ENCODE peak calls at places on chromosomes 4 and X, in eight cellular contexts. One of them, this sample, is unnamed.

GRCh38 chrX:68865300-68865699 is 36.5 kb downstream of the EFNB1 start:
- DNase-seq in AG09309: no peak
- DNase-seq in NCI-H510A: no peak
- DNase-seq in tibial nerve: no peak
- DNase-seq in hypothalamus: no peak
- DNase-seq in mesothelial cell of epicardium: no peak
- DNase-seq in activated CD8-positive, alpha-beta memory T cell treated with anti-CD3 and anti-CD28 coated beads for 4 hours: no peak
- DNase-seq in pancreas: no peak
- DNase-seq in this sample: no peak

GRCh38 chr4:112288455-112288854 is 2.8 kb upstream of the TIFA start:
- DNase-seq in hypothalamus: no peak
- DNase-seq in AG09309: no peak
- DNase-seq in pancreas: no peak
- DNase-seq in NCI-H510A: no peak
- DNase-seq in mesothelial cell of epicardium: no peak
- DNase-seq in tibial nerve: no peak
- DNase-seq in activated CD8-positive, alpha-beta memory T cell treated with anti-CD3 and anti-CD28 coated beads for 4 hours: no peak
- DNase-seq in this sample: no peak

GRCh38 chr4:18291981-18292380 is 270.4 kb upstream of the LCORL start:
- DNase-seq in pancreas: no peak
- DNase-seq in mesothelial cell of epicardium: no peak
- DNase-seq in hypothalamus: no peak
- DNase-seq in AG09309: no peak
- DNase-seq in activated CD8-positive, alpha-beta memory T cell treated with anti-CD3 and anti-CD28 coated beads for 4 hours: no peak
- DNase-seq in tibial nerve: no peak
- DNase-seq in NCI-H510A: no peak
- DNase-seq in this sample: no peak

GRCh38 chrX:68833855-68834331 is 5.1 kb downstream of the EFNB1 start:
- DNase-seq in mesothelial cell of epicardium: peak
- DNase-seq in activated CD8-positive, alpha-beta memory T cell treated with anti-CD3 and anti-CD28 coated beads for 4 hours: no peak
- DNase-seq in tibial nerve: no peak
- DNase-seq in pancreas: no peak
- DNase-seq in NCI-H510A: no peak
- DNase-seq in hypothalamus: no peak
- DNase-seq in AG09309: no peak
- DNase-seq in this sample: no peak

GRCh38 chrX:133250184-133251080 is 32.3 kb upstream of the TFDP3 start:
- DNase-seq in NCI-H510A: no peak
- DNase-seq in hypothalamus: no peak
- DNase-seq in pancreas: no peak
- DNase-seq in mesothelial cell of epicardium: no peak
- DNase-seq in AG09309: no peak
- DNase-seq in tibial nerve: no peak
- DNase-seq in activated CD8-positive, alpha-beta memory T cell treated with anti-CD3 and anti-CD28 coated beads for 4 hours: no peak
- DNase-seq in this sample: no peak

GRCh38 chrX:45517090-45517973 is 316.7 kb upstream of the DIPK2B start:
- DNase-seq in AG09309: no peak
- DNase-seq in mesothelial cell of epicardium: no peak
- DNase-seq in activated CD8-positive, alpha-beta memory T cell treated with anti-CD3 and anti-CD28 coated beads for 4 hours: no peak
- DNase-seq in tibial nerve: no peak
- DNase-seq in pancreas: no peak
- DNase-seq in NCI-H510A: no peak
- DNase-seq in hypothalamus: no peak
- DNase-seq in this sample: peak

GRCh38 chr4:16294455-16294854 is 68.2 kb upstream of the TAPT1 start:
- DNase-seq in NCI-H510A: no peak
- DNase-seq in activated CD8-positive, alpha-beta memory T cell treated with anti-CD3 and anti-CD28 coated beads for 4 hours: no peak
- DNase-seq in mesothelial cell of epicardium: no peak
- DNase-seq in hypothalamus: no peak
- DNase-seq in AG09309: no peak
- DNase-seq in pancreas: no peak
- DNase-seq in tibial nerve: no peak
- DNase-seq in this sample: no peak

GRCh38 chrX:118976599-118977340 is 2.4 kb downstream of the LONRF3 start:
- DNase-seq in tibial nerve: no peak
- DNase-seq in pancreas: peak
- DNase-seq in activated CD8-positive, alpha-beta memory T cell treated with anti-CD3 and anti-CD28 coated beads for 4 hours: no peak
- DNase-seq in NCI-H510A: peak
- DNase-seq in hypothalamus: no peak
- DNase-seq in mesothelial cell of epicardium: no peak
- DNase-seq in AG09309: no peak
- DNase-seq in this sample: no peak

GRCh38 chrX:100494974-100495373 is 84.9 kb upstream of the PCDH19 start:
- DNase-seq in hypothalamus: no peak
- DNase-seq in tibial nerve: no peak
- DNase-seq in pancreas: no peak
- DNase-seq in mesothelial cell of epicardium: no peak
- DNase-seq in activated CD8-positive, alpha-beta memory T cell treated with anti-CD3 and anti-CD28 coated beads for 4 hours: no peak
- DNase-seq in NCI-H510A: no peak
- DNase-seq in AG09309: no peak
- DNase-seq in this sample: no peak

GRCh38 chrX:44239036-44239435 is 104.4 kb downstream of the EFHC2 start:
- DNase-seq in tibial nerve: no peak
- DNase-seq in NCI-H510A: no peak
- DNase-seq in hypothalamus: no peak
- DNase-seq in activated CD8-positive, alpha-beta memory T cell treated with anti-CD3 and anti-CD28 coated beads for 4 hours: no peak
- DNase-seq in pancreas: no peak
- DNase-seq in AG09309: no peak
- DNase-seq in mesothelial cell of epicardium: no peak
- DNase-seq in this sample: no peak

GRCh38 chr4:25859429-25860148 is 3.2 kb downstream of the SEL1L3 start:
- DNase-seq in mesothelial cell of epicardium: no peak
- DNase-seq in AG09309: no peak
- DNase-seq in hypothalamus: no peak
- DNase-seq in pancreas: no peak
- DNase-seq in tibial nerve: no peak
- DNase-seq in NCI-H510A: no peak
- DNase-seq in activated CD8-positive, alpha-beta memory T cell treated with anti-CD3 and anti-CD28 coated beads for 4 hours: no peak
- DNase-seq in this sample: no peak

GRCh38 chr4:121784975-121785374 is 16.1 kb upstream of the EXOSC9 start:
- DNase-seq in activated CD8-positive, alpha-beta memory T cell treated with anti-CD3 and anti-CD28 coated beads for 4 hours: no peak
- DNase-seq in hypothalamus: no peak
- DNase-seq in AG09309: peak
- DNase-seq in mesothelial cell of epicardium: no peak
- DNase-seq in tibial nerve: no peak
- DNase-seq in pancreas: peak
- DNase-seq in NCI-H510A: no peak
- DNase-seq in this sample: peak

GRCh38 chrX:101029665-101030064 is 22.2 kb downstream of the TRMT2B start:
- DNase-seq in mesothelial cell of epicardium: no peak
- DNase-seq in NCI-H510A: no peak
- DNase-seq in activated CD8-positive, alpha-beta memory T cell treated with anti-CD3 and anti-CD28 coated beads for 4 hours: no peak
- DNase-seq in pancreas: no peak
- DNase-seq in AG09309: no peak
- DNase-seq in tibial nerve: no peak
- DNase-seq in hypothalamus: no peak
- DNase-seq in this sample: no peak

GRCh38 chrX:97102938-97103337 is 219.2 kb downstream of the RPA4 start:
- DNase-seq in AG09309: no peak
- DNase-seq in pancreas: no peak
- DNase-seq in mesothelial cell of epicardium: no peak
- DNase-seq in activated CD8-positive, alpha-beta memory T cell treated with anti-CD3 and anti-CD28 coated beads for 4 hours: no peak
- DNase-seq in tibial nerve: no peak
- DNase-seq in NCI-H510A: no peak
- DNase-seq in hypothalamus: no peak
- DNase-seq in this sample: no peak

GRCh38 chr4:113699772-113700171 is 61.8 kb downstream of the CAMK2D start:
- DNase-seq in AG09309: no peak
- DNase-seq in pancreas: no peak
- DNase-seq in activated CD8-positive, alpha-beta memory T cell treated with anti-CD3 and anti-CD28 coated beads for 4 hours: no peak
- DNase-seq in tibial nerve: no peak
- DNase-seq in mesothelial cell of epicardium: no peak
- DNase-seq in NCI-H510A: no peak
- DNase-seq in hypothalamus: no peak
- DNase-seq in this sample: no peak

GRCh38 chrX:44675364-44676024 is 132.8 kb upstream of the FUNDC1 start:
- DNase-seq in NCI-H510A: peak
- DNase-seq in AG09309: peak
- DNase-seq in pancreas: peak
- DNase-seq in hypothalamus: no peak
- DNase-seq in mesothelial cell of epicardium: peak
- DNase-seq in activated CD8-positive, alpha-beta memory T cell treated with anti-CD3 and anti-CD28 coated beads for 4 hours: no peak
- DNase-seq in tibial nerve: peak
- DNase-seq in this sample: peak

GRCh38 chrX:21524008-21524407 is 134.1 kb downstream of the KLHL34 start:
- DNase-seq in pancreas: no peak
- DNase-seq in tibial nerve: no peak
- DNase-seq in activated CD8-positive, alpha-beta memory T cell treated with anti-CD3 and anti-CD28 coated beads for 4 hours: no peak
- DNase-seq in AG09309: no peak
- DNase-seq in NCI-H510A: no peak
- DNase-seq in hypothalamus: no peak
- DNase-seq in mesothelial cell of epicardium: no peak
- DNase-seq in this sample: no peak

GRCh38 chr4:186669159-186669720 is 54.4 kb downstream of the FAT1 start:
- DNase-seq in pancreas: no peak
- DNase-seq in tibial nerve: no peak
- DNase-seq in AG09309: peak
- DNase-seq in NCI-H510A: no peak
- DNase-seq in hypothalamus: no peak
- DNase-seq in activated CD8-positive, alpha-beta memory T cell treated with anti-CD3 and anti-CD28 coated beads for 4 hours: no peak
- DNase-seq in mesothelial cell of epicardium: no peak
- DNase-seq in this sample: peak